ENCODE peak calls at places on chromosomes 4 and X, in ten cellular contexts. G is mammary epithelial cell; H is OCI-LY7; B is mesenchymal stem cell; K is left lung; S is CD8-positive, alpha-beta T cell; T is vagina; A is Peyer's patch; Q is heart right ventricle; D is psoas muscle. W is an unnamed sample.

GRCh38 chr4:153252122-153252521 is 47.9 kb downstream of the TRIM2 start:
- DNase-seq in G (no peak), H (peak; percentile 21), B (no peak), K (no peak), S (no peak), T (no peak), A (no peak), Q (no peak), D (no peak), W (no peak)

GRCh38 chr4:155773196-155773800 is 14.5 kb downstream of the GUCY1B1 start:
- DNase-seq in G (no peak), H (no peak), B (peak; percentile 59), K (no peak), S (no peak), T (no peak), A (no peak), Q (no peak), D (no peak), W (no peak)

GRCh38 chrX:14753436-14753835 is 119.4 kb downstream of the FANCB start:
- DNase-seq in G (no peak), H (no peak), B (no peak), K (no peak), S (no peak), T (no peak), A (no peak), Q (no peak), D (no peak), W (no peak)

GRCh38 chrX:18146954-18147353 is 73.7 kb downstream of the BEND2 start:
- DNase-seq in G (no peak), H (peak; percentile 2), B (no peak), K (no peak), S (no peak), T (no peak), A (no peak), Q (peak; percentile 7), D (no peak), W (no peak)

GRCh38 chr4:54714631-54715030 is 56.9 kb downstream of the KIT start:
- DNase-seq in G (no peak), H (no peak), B (no peak), K (no peak), S (no peak), T (no peak), A (no peak), Q (no peak), D (no peak), W (no peak)

GRCh38 chrX:30592846-30593245 is 15.3 kb upstream of the TASL start:
- DNase-seq in G (no peak), H (no peak), B (no peak), K (no peak), S (no peak), T (no peak), A (no peak), Q (no peak), D (no peak), W (no peak)

GRCh38 chrX:47321978-47322377 is 48.4 kb upstream of the ZNF157 start:
- DNase-seq in G (no peak), H (no peak), B (no peak), K (no peak), S (no peak), T (no peak), A (no peak), Q (no peak), D (no peak), W (no peak)

GRCh38 chr4:149108626-149109025 is 666.4 kb upstream of the NR3C2 start:
- DNase-seq in G (no peak), H (no peak), B (no peak), K (no peak), S (no peak), T (no peak), A (no peak), Q (no peak), D (no peak), W (no peak)

GRCh38 chr4:4673070-4673469 is 131.2 kb upstream of the STX18 start:
- DNase-seq in G (no peak), H (peak; percentile 3), B (peak; percentile 36), K (no peak), S (no peak), T (no peak), A (peak; percentile 52), Q (no peak), D (no peak), W (no peak)

GRCh38 chr4:4672397-4672796 is 130.5 kb upstream of the STX18 start:
- DNase-seq in G (no peak), H (no peak), B (no peak), K (no peak), S (no peak), T (no peak), A (peak; percentile 62), Q (no peak), D (no peak), W (no peak)

GRCh38 chr4:4675051-4675581 is 133.3 kb upstream of the STX18 start:
- DNase-seq in G (no peak), H (no peak), B (no peak), K (no peak), S (no peak), T (no peak), A (no peak), Q (no peak), D (no peak), W (no peak)

GRCh38 chr4:4670869-4671268 is 129.0 kb upstream of the STX18 start:
- DNase-seq in G (no peak), H (no peak), B (peak; percentile 33), K (no peak), S (no peak), T (no peak), A (no peak), Q (no peak), D (no peak), W (no peak)

DNA sequence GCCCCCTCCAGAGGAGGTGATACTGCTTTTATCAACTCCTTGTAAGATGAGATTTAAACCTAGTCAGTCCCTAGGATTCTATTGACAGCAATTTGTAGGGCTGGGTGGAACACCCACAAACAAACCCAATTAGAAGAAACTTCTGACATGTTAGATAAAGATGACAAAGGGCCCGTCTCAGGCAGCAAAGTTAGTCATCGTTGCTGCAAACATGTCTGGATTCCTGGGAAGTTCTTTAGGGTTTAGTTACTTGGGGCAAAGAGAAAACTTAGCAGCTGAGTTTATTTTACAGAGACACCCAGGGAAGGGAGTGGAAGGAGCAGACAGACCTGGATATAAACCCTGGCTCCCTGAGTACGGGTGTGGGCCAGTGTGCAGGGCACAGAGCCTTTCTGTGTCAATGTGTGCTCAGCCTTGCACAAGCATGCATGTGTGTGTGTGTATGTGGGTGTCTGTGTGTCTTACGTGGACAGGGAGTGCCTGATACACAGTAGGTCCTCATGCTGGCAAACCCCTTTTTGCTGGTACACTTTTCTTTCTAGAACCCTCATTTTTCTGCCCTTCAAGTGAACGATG is 130.0 kb upstream of the STX18 start:
- DNase-seq in G (no peak), H (no peak), B (peak; percentile 42), K (no peak), S (no peak), T (no peak), A (no peak), Q (no peak), D (no peak), W (no peak)
- H3K4me1 ChIP-seq in G (no peaks in the 10 kb centered on the region), H (no peaks in the 10 kb centered on the region), B (peaks cover 12% of the 10 kb centered on the region), K (no peaks in the 10 kb centered on the region), S (no peaks in the 10 kb centered on the region), T (peaks cover 7% of the 10 kb centered on the region), A (peaks cover 6% of the 10 kb centered on the region), Q (no peaks in the 10 kb centered on the region), D (no peaks in the 10 kb centered on the region), W (no peaks in the 10 kb centered on the region)

DNA sequence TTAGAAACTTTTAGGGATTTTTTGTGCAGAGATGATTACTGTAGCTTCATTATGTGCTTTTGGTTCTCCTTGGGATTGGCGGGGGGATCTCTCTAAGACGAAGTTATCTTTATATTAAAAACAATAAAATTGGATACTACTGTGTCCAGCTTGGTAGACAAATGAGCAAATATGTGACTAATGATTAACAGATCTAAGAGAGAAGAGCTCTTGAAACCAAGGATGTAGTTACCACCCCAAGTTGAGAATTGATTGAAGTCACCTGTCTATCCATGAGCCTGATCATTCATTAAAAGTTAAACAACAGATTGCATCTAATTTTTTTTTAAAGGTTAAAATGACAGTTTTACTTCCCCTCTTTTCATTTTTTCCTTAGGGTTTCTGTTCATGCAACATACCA is 8.7 kb downstream of the PAICS start:
- DNase-seq in G (no peak), H (no peak), B (no peak), K (no peak), S (no peak), T (no peak), A (no peak), Q (no peak), D (no peak), W (no peak)
- H3K4me3 ChIP-seq in G (no peak overlapping the region), H (no peak overlapping the region), B (no peak overlapping the region), K (no peak overlapping the region), S (no peak overlapping the region), T (no peak overlapping the region), A (no peak overlapping the region), Q (no peak overlapping the region), D (no peak overlapping the region), W (no peak overlapping the region)

GRCh38 chr4:138405439-138405838 is 163.3 kb upstream of the SLC7A11 start:
- DNase-seq in G (peak; percentile 63), H (no peak), B (peak; percentile 18), K (no peak), S (no peak), T (no peak), A (no peak), Q (no peak), D (no peak), W (no peak)

GRCh38 chr4:138407329-138407728 is 165.2 kb upstream of the SLC7A11 start:
- DNase-seq in G (no peak), H (no peak), B (no peak), K (no peak), S (no peak), T (no peak), A (no peak), Q (no peak), D (no peak), W (no peak)

GRCh38 chr4:138405934-138406567 is 163.9 kb upstream of the SLC7A11 start:
- DNase-seq in G (peak; percentile 71), H (no peak), B (peak; percentile 70), K (no peak), S (no peak), T (no peak), A (no peak), Q (no peak), D (no peak), W (no peak)

GRCh38 chr4:138404801-138405200 is 162.7 kb upstream of the SLC7A11 start:
- DNase-seq in G (no peak), H (no peak), B (no peak), K (no peak), S (no peak), T (no peak), A (no peak), Q (no peak), D (no peak), W (no peak)

DNA sequence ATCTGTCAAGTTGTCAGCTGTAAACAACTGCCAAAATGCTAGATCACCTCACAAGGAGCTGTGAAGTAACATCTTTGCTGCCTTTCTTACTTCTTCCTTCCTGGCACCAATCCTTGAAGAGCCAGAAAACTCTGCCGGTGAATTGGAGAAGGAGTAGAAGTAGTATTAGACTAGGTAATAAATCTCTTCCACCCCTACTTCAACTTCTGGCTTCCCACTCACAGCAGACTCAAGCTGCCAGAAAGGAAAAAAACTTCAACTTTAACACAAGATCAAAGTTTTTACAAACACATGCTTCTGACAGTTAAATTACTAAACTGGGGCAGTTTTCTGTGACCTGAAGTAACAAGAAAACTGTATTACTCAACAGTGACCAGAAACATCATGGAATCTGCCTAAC is 164.7 kb upstream of the SLC7A11 start:
- DNase-seq in G (peak; percentile 4), H (no peak), B (peak; percentile 38), K (no peak), S (no peak), T (no peak), A (no peak), Q (no peak), D (no peak), W (no peak)
- H3K9me3 ChIP-seq in G (no peaks in the 10 kb centered on the region), H (no peaks in the 10 kb centered on the region), B (no peaks in the 10 kb centered on the region), K (no peaks in the 10 kb centered on the region), S (no peaks in the 10 kb centered on the region), T (no peaks in the 10 kb centered on the region), A (no peaks in the 10 kb centered on the region), Q (no peaks in the 10 kb centered on the region), D (no peaks in the 10 kb centered on the region), W (no peaks in the 10 kb centered on the region)

GRCh38 chr4:37476691-37477090 is 209.5 kb downstream of the RELL1 start:
- DNase-seq in G (no peak), H (no peak), B (no peak), K (no peak), S (no peak), T (no peak), A (no peak), Q (no peak), D (no peak), W (no peak)

GRCh38 chr4:37475087-37475486 is 211.1 kb downstream of the RELL1 start:
- DNase-seq in G (no peak), H (no peak), B (no peak), K (no peak), S (no peak), T (no peak), A (no peak), Q (no peak), D (no peak), W (no peak)

GRCh38 chr4:37477126-37477525 is 209.1 kb downstream of the RELL1 start:
- DNase-seq in G (peak; percentile 27), H (no peak), B (no peak), K (no peak), S (no peak), T (no peak), A (no peak), Q (no peak), D (no peak), W (no peak)

GRCh38 chr4:37476256-37476655 is 209.9 kb downstream of the RELL1 start:
- DNase-seq in G (no peak), H (no peak), B (no peak), K (no peak), S (no peak), T (no peak), A (no peak), Q (no peak), D (no peak), W (no peak)

DNA sequence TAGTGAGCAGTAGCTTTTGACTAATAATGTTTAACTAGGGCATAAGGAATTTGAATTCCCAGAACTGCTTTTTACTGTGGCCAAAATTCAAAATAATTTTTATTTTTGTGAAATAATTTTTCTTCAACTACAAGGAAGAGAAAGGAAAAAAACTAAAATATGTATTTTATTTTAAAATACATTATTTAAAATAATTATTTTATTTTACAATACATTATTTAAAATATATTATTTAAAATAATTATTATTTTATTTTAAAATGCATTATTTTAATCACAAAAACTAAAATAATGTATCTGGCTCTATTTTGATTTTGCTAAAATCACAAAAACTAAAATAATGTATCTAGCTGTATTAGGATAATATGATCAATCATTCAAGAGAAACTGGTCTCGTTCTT is 210.4 kb downstream of the RELL1 start:
- DNase-seq in G (no peak), H (no peak), B (no peak), K (no peak), S (no peak), T (no peak), A (no peak), Q (no peak), D (no peak), W (no peak)
- H3K4me1 ChIP-seq in G (no peaks in the 10 kb centered on the region), H (no peaks in the 10 kb centered on the region), B (no peaks in the 10 kb centered on the region), K (no peaks in the 10 kb centered on the region), S (no peaks in the 10 kb centered on the region), T (peaks cover 15% of the 10 kb centered on the region), A (no peaks in the 10 kb centered on the region), Q (no peaks in the 10 kb centered on the region), D (no peaks in the 10 kb centered on the region), W (no peaks in the 10 kb centered on the region)